ENCODE peak calls at places on chromosomes 16 and 17, in six cellular contexts. I is NAMALWA, L is hepatic stellate cell, O is hippocampal formation, Q is astrocyte of the spinal cord, Y is IMR-90. K is an unnamed sample.

GRCh38 chr16:71559855-71560254 is 17.0 kb downstream of the TAT start:
- DNase-seq in O (no peak), L (no peak), Y (no peak), Q (no peak), I (no peak), K (no peak)

GRCh38 chr16:84329849-84330684 is 35.4 kb downstream of the WFDC1 start:
- DNase-seq in Q (no peak), Y (no peak), O (no peak), L (no peak), I (no peak), K (no peak)

GRCh38 chr17:45019177-45019711 is 32.2 kb downstream of the DCAKD start:
- DNase-seq in O (no peak), Q (no peak), Y (peak), L (peak), I (peak), K (no peak)

GRCh38 chr17:60392845-60393702 is 1.1 kb upstream of the USP32 start:
- DNase-seq in L (peak), I (peak), Y (peak), Q (peak), O (no peak), K (no peak)

GRCh38 chr16:14309001-14309886 is 238.1 kb downstream of the MRTFB start:
- DNase-seq in L (no peak), Q (no peak), Y (peak), I (peak), O (no peak), K (no peak)

GRCh38 chr17:65514082-65514481 is 47.4 kb downstream of the AXIN2 start:
- DNase-seq in Q (peak), I (no peak), O (no peak), L (no peak), Y (peak), K (no peak)

GRCh38 chr16:25893332-25893731 is 201.6 kb downstream of the HS3ST4 start:
- DNase-seq in I (peak), Q (no peak), O (no peak), L (no peak), Y (no peak), K (no peak)

GRCh38 chr16:3401719-3402397 is 843 bp downstream of the ZNF174 start:
- DNase-seq in O (peak), Y (peak), Q (peak), L (peak), I (peak), K (peak)

GRCh38 chr17:60421273-60422161 is 772 bp upstream of the CHCT1 start:
- DNase-seq in L (peak), Y (peak), I (peak), Q (peak), O (peak), K (peak)

GRCh38 chr16:2787961-2788360 is 601 bp upstream of the PRSS33 start:
- DNase-seq in Y (no peak), I (no peak), O (no peak), Q (no peak), L (no peak), K (no peak)

GRCh38 chr17:82296511-82297279 is 20.7 kb downstream of the CD7 start:
- DNase-seq in Y (no peak), L (no peak), I (peak), O (no peak), Q (no peak), K (no peak)

GRCh38 chr17:18959845-18960240 is 7.9 kb downstream of the SLC5A10 start:
- DNase-seq in I (no peak), O (no peak), Q (no peak), L (no peak), Y (no peak), K (no peak)

K was measured in SK-N-DZ.